ENCODE peak calls at places on chromosomes 12 and 14, in seven cellular contexts. E, X, D, K, T, N and W are unnamed samples.
A peak's percentile ranks its signal among the peaks of the same experiment; 100 is the strongest.

GRCh38 chr12:62915130-62915529 is 19.8 kb downstream of the PPM1H start:
- DNase-seq in D (no peak), X (no peak), N (no peak), T (no peak), E (no peak), K (no peak), W (no peak)

GRCh38 chr12:47768323-47768811 is 4.7 kb upstream of the SLC48A1 start:
- DNase-seq in T (no peak), X (peak; percentile 69), E (no peak), D (peak; percentile 27), N (no peak), K (no peak), W (no peak)

GRCh38 chr12:4448376-4448775 is 2.8 kb upstream of the FGF6 start:
- DNase-seq in D (no peak), E (no peak), K (no peak), N (no peak), X (no peak), T (no peak), W (no peak)

GRCh38 chr14:35336171-35337073 is 44.2 kb downstream of the PSMA6 start:
- DNase-seq in X (peak; percentile 95), T (peak; percentile 95), E (peak; percentile 59), D (no peak), N (peak; percentile 47), K (peak; percentile 84), W (peak; percentile 93)

GRCh38 chr12:57836442-57837375 is 9.8 kb downstream of the CTDSP2 start:
- DNase-seq in N (peak; percentile 74), X (peak; percentile 92), E (peak; percentile 46), K (peak; percentile 82), T (no peak), D (peak; percentile 66), W (peak; percentile 76)

GRCh38 chr14:100532154-100532915 is 54.9 kb downstream of the BEGAIN start:
- DNase-seq in X (no peak), T (peak; percentile 29), E (no peak), N (peak; percentile 12), K (peak; percentile 18), D (no peak), W (no peak)

GRCh38 chr12:102965281-102966155 is 8.0 kb downstream of the ASCL1 start:
- DNase-seq in D (no peak), E (no peak), X (no peak), T (peak; percentile 62), N (no peak), K (peak; percentile 72), W (no peak)

GRCh38 chr12:68367903-68368302 is 35.7 kb upstream of the MDM1 start:
- DNase-seq in T (no peak), D (no peak), X (peak; percentile 77), N (no peak), E (no peak), K (no peak), W (no peak)

GRCh38 chr14:70803321-70804110 is 5.8 kb downstream of the MAP3K9 start:
- DNase-seq in E (no peak), K (no peak), T (no peak), X (no peak), N (no peak), D (no peak), W (no peak)
- TF ChIP-seq CTCF in E (no peak), K (no peak), T (no peak), X (no peak), N (no peak), D (no peak), W (no peak)

DNA sequence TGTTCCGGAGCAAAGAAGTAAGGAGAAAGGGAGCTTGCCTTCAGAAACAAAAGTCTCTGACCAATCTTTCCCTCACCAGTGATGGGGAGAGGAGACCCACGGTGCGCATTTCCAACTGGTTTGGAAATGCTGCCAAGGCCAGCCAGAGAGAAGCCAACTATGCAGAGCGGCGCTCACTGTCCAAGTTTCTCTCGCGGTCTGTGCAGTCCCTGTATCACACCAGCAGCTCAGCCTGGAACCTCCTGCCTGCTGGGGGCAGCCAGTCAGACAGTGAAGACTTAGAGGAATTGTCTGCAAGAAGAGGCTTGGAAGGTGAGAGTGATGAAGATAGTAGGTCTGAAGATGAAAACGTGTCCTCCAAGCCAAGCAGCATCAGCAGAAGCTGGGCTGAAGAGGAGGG is 206.2 kb downstream of the NAV3 start:
- DNase-seq in K (no peak), E (no peak), D (no peak), X (no peak), T (peak; percentile 37), N (no peak), W (no peak)
- TF ChIP-seq CTCF in K (no peak), E (no peak), D (no peak), X (no peak), T (no peak), N (no peak), W (no peak)

GRCh38 chr14:80356413-80356812 is 145.1 kb upstream of the DIO2 start:
- DNase-seq in N (no peak), E (peak; percentile 3), D (no peak), T (no peak), K (no peak), X (peak; percentile 74), W (no peak)
- TF ChIP-seq CTCF in N (no peak), E (peak; percentile 57), D (peak; percentile 66), T (peak; percentile 18), K (peak; percentile 65), X (peak; percentile 91), W (no peak)

GRCh38 chr14:103561381-103562134 is 899 bp downstream of the BAG5 start:
- DNase-seq in T (no peak), K (peak; percentile 47), E (no peak), N (peak; percentile 23), X (peak; percentile 69), D (peak; percentile 32), W (no peak)
- TF ChIP-seq CTCF in T (no peak), K (peak; percentile 7), E (no peak), N (no peak), X (no peak), D (peak; percentile 2), W (no peak)

GRCh38 chr14:77761205-77761931 is 412 bp upstream of the SNW1 start:
- DNase-seq in T (no peak), N (no peak), D (peak; percentile 16), E (no peak), K (peak; percentile 64), X (peak; percentile 97), W (peak; percentile 40)

GRCh38 chr14:77763316-77763715 is 2.4 kb upstream of the SNW1 start:
- DNase-seq in X (no peak), N (no peak), D (no peak), K (no peak), T (no peak), E (no peak), W (no peak)

GRCh38 chr14:77763978-77764377 is 3.0 kb upstream of the SNW1 start:
- DNase-seq in D (no peak), E (no peak), K (no peak), N (no peak), X (no peak), T (no peak), W (no peak)

GRCh38 chr14:77760381-77761204 is at the start of gene SNW1:
- DNase-seq in E (peak; percentile 84), X (peak; percentile 73), N (peak; percentile 88), K (peak; percentile 95), T (peak; percentile 96), D (peak; percentile 87), W (peak; percentile 92)
- TF ChIP-seq CTCF in E (no peak), X (no peak), N (no peak), K (no peak), T (no peak), D (no peak), W (no peak)

GRCh38 chr14:92785601-92786426 is 8.3 kb upstream of the GOLGA5 start:
- DNase-seq in T (no peak), N (no peak), X (peak; percentile 90), D (peak; percentile 44), E (peak; percentile 72), K (peak; percentile 29), W (no peak)
- TF ChIP-seq CTCF in T (no peak), N (no peak), X (peak; percentile 44), D (peak; percentile 23), E (peak; percentile 45), K (no peak), W (no peak)

GRCh38 chr12:2539938-2540337 is 254.8 kb upstream of the FKBP4 start:
- DNase-seq in N (no peak), E (no peak), K (no peak), T (no peak), D (no peak), X (no peak), W (no peak)
- TF ChIP-seq CTCF in N (no peak), E (no peak), K (no peak), T (no peak), D (no peak), X (no peak), W (no peak)

DNA sequence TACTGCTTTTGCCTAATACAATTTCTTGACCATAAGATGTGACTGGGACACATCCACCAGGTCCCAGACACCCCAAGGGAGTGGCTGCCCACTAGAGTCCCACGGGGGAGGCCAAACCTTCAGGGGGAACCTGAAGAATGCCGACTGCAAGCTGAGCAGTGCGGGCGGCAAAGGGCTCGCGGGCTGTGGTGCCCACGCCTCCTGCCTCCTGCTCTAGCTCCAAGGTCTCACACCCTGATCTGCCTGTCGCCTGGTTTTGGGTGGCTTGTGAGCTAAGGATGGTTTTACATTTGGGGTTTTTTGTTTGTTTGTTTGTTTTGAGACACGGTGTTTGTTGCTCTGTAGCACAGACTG is 75.2 kb downstream of the MOK start:
- DNase-seq in K (no peak), T (no peak), E (no peak), D (no peak), X (no peak), N (no peak), W (no peak)
- TF ChIP-seq CTCF in K (no peak), T (no peak), E (no peak), D (no peak), X (no peak), N (no peak), W (no peak)

DNA sequence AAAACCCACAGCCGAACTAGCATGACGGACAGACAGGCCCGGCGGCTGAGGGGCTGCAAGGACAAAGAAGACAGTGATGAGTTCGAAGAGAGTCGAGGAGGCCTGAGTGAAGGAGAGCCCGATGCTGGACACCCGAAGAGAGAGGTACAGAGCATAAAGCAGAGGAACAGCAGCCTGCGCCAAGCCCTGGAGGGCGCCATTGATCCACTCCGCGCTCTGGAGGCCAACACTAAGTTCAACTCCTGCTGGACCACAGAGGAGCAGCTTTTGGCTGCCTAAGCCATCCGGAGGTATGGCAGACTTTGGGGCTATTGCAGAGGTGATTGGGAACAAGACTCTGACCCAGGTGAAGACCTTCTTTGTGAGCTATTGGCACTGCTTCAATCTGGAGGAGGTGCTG is 7.8 kb upstream of the PLXNC1 start:
- DNase-seq in X (peak; percentile 42), K (peak; percentile 85), N (no peak), E (no peak), D (no peak), T (peak; percentile 83), W (peak; percentile 67)
- TF ChIP-seq CTCF in X (peak; percentile 65), K (peak; percentile 81), N (peak; percentile 45), E (peak; percentile 50), D (peak; percentile 23), T (no peak), W (no peak)